ENCODE peak calls at places on chromosomes 16 and 17, in ten cellular contexts. L is ascending aorta, Q is kidney epithelial cell, T is HFFc6, X is WTC11, H is AG10803, J is progenitor cell of endocrine pancreas, I is fibroblast of the aortic adventitia, Z is bronchial epithelial cell, N is GM23338. E is an unnamed sample.

GRCh38 chr16:46971271-46971670 is 2.2 kb downstream of the DNAJA2 start:
- DNase-seq in L (no peak), Q (no peak), T (no peak), X (no peak), H (no peak), J (no peak), I (no peak), Z (no peak), N (no peak), E (no peak)

GRCh38 chr16:80507538-80507937 is 33.3 kb upstream of the DYNLRB2 start:
- DNase-seq in L (no peak), Q (no peak), T (no peak), X (no peak), H (no peak), J (no peak), I (no peak), Z (no peak), N (no peak), E (no peak)

GRCh38 chr16:5850632-5851175 is 753.1 kb upstream of the EEF2KMT start:
- DNase-seq in L (no peak), Q (no peak), T (no peak), X (no peak), H (no peak), J (no peak), I (no peak), Z (no peak), N (no peak), E (no peak)

GRCh38 chr17:70767102-70767701 is 597.9 kb downstream of the KCNJ2 start:
- DNase-seq in L (no peak), Q (no peak), T (peak), X (no peak), H (peak), J (no peak), I (peak), Z (peak), N (peak), E (peak)

GRCh38 chr16:80547145-80547544 is 6.4 kb downstream of the DYNLRB2 start:
- DNase-seq in L (no peak), Q (no peak), T (no peak), X (no peak), H (no peak), J (no peak), I (no peak), Z (no peak), N (no peak), E (no peak)

GRCh38 chr17:80119271-80119791 is 17.9 kb downstream of the GAA start:
- DNase-seq in L (no peak), Q (no peak), T (no peak), X (no peak), H (no peak), J (no peak), I (no peak), Z (no peak), N (no peak), E (no peak)

GRCh38 chr16:19883296-19883951 is 1.2 kb downstream of the GPRC5B start:
- DNase-seq in L (no peak), Q (no peak), T (no peak), X (peak), H (no peak), J (peak), I (peak), Z (no peak), N (peak), E (no peak)

GRCh38 chr16:11355862-11356261 is 10.6 kb downstream of the RMI2 start:
- DNase-seq in L (no peak), Q (no peak), T (no peak), X (no peak), H (no peak), J (no peak), I (no peak), Z (no peak), N (no peak), E (no peak)

GRCh38 chr16:843771-844170 is 43.2 kb upstream of the GNG13 start:
- DNase-seq in L (no peak), Q (no peak), T (no peak), X (no peak), H (no peak), J (no peak), I (no peak), Z (no peak), N (no peak), E (no peak)

GRCh38 chr16:64590516-64590915 is 531.3 kb downstream of the CDH11 start:
- DNase-seq in L (no peak), Q (no peak), T (peak), X (no peak), H (peak), J (no peak), I (peak), Z (peak), N (no peak), E (no peak)

GRCh38 chr17:76887809-76888208 is 19.6 kb downstream of the MGAT5B start:
- DNase-seq in L (no peak), Q (no peak), T (no peak), X (no peak), H (no peak), J (no peak), I (no peak), Z (no peak), N (peak), E (no peak)

GRCh38 chr17:16304832-16305231 is 48.4 kb downstream of the CENPV start:
- DNase-seq in L (no peak), Q (no peak), T (no peak), X (peak), H (peak), J (no peak), I (peak), Z (peak), N (peak), E (no peak)

GRCh38 chr17:81831957-81832607 is 1.0 kb downstream of the MCRIP1 start:
- DNase-seq in L (peak), Q (no peak), T (peak), X (no peak), H (peak), J (no peak), I (peak), Z (peak), N (no peak), E (no peak)

GRCh38 chr17:62965649-62966425 is at the start of gene TANC2:
- DNase-seq in L (peak), Q (peak), T (peak), X (peak), H (peak), J (peak), I (peak), Z (peak), N (peak), E (peak)

GRCh38 chr17:83193336-83194188 is 114.2 kb downstream of the METRNL start:
- DNase-seq in L (peak), Q (peak), T (no peak), X (peak), H (peak), J (no peak), I (no peak), Z (no peak), N (no peak), E (no peak)

GRCh38 chr17:73208139-73208827 is 15.4 kb downstream of the COG1 start:
- DNase-seq in L (peak), Q (no peak), T (no peak), X (no peak), H (no peak), J (no peak), I (no peak), Z (no peak), N (no peak), E (no peak)

GRCh38 chr16:4850211-4850610 is 2.9 kb downstream of the UBN1 start:
- DNase-seq in L (no peak), Q (no peak), T (no peak), X (no peak), H (peak), J (no peak), I (peak), Z (no peak), N (no peak), E (no peak)

GRCh38 chr17:78532922-78533640 is 44.1 kb downstream of the DNAH17 start:
- DNase-seq in L (no peak), Q (peak), T (no peak), X (no peak), H (peak), J (no peak), I (peak), Z (peak), N (no peak), E (no peak)

GRCh38 chr16:2985893-2986355 is 5.7 kb upstream of the PKMYT1 start:
- DNase-seq in L (no peak), Q (no peak), T (no peak), X (no peak), H (no peak), J (no peak), I (no peak), Z (no peak), N (no peak), E (no peak)

GRCh38 chr16:75942901-75943300 is 216.6 kb upstream of the CPHXL start:
- DNase-seq in L (no peak), Q (no peak), T (no peak), X (no peak), H (no peak), J (no peak), I (no peak), Z (no peak), N (no peak), E (no peak)

GRCh38 chr16:65751622-65752598 is 614.6 kb upstream of the CDH5 start:
- DNase-seq in L (no peak), Q (no peak), T (no peak), X (no peak), H (no peak), J (no peak), I (no peak), Z (no peak), N (no peak), E (no peak)

GRCh38 chr17:3697157-3697515 is 1.2 kb upstream of the P2RX5 start:
- DNase-seq in L (no peak), Q (no peak), T (no peak), X (no peak), H (no peak), J (no peak), I (no peak), Z (no peak), N (no peak), E (no peak)

DNA sequence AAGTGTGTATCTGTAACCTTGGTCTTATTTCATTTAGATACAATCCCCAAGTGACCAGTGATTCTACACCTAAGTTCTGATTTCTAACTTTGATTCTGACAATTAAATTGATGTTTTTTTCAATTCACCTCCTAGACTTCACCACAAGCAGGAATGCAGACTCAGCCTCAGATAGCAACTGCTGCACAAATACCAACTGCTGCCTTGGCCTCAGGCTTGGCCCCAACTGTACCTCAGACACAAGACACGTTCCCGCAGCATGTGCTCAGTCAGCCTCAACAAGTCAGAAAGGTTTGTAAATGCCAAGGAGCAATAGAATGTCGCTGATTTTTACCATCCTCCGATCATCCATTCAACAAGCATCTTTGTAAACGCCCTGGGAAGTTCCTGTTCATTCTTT is 177.7 kb downstream of the MRTFB start:
- DNase-seq in L (no peak), Q (no peak), T (no peak), X (no peak), H (no peak), J (no peak), I (no peak), Z (no peak), N (no peak), E (no peak)
- TF ChIP-seq CTCF in L (no peak), Q (no peak), T (no peak), X (no peak), H (no peak), J (no peak), I (no peak), Z (no peak), N (no peak), E (no peak)

GRCh38 chr16:55294129-55294528 is 29.9 kb upstream of the IRX6 start:
- DNase-seq in L (no peak), Q (no peak), T (no peak), X (no peak), H (no peak), J (no peak), I (no peak), Z (no peak), N (peak), E (no peak)
- TF ChIP-seq CTCF in L (no peak), Q (peak), T (no peak), X (no peak), H (no peak), J (no peak), I (no peak), Z (no peak), N (peak), E (no peak)

GRCh38 chr17:40538019-40538935 is 27.0 kb downstream of the CCR7 start:
- DNase-seq in L (peak), Q (no peak), T (no peak), X (no peak), H (peak), J (no peak), I (no peak), Z (peak), N (no peak), E (no peak)
- TF ChIP-seq CTCF in L (no peak), Q (no peak), T (no peak), X (no peak), H (no peak), J (no peak), I (no peak), Z (no peak), N (no peak), E (no peak)

DNA sequence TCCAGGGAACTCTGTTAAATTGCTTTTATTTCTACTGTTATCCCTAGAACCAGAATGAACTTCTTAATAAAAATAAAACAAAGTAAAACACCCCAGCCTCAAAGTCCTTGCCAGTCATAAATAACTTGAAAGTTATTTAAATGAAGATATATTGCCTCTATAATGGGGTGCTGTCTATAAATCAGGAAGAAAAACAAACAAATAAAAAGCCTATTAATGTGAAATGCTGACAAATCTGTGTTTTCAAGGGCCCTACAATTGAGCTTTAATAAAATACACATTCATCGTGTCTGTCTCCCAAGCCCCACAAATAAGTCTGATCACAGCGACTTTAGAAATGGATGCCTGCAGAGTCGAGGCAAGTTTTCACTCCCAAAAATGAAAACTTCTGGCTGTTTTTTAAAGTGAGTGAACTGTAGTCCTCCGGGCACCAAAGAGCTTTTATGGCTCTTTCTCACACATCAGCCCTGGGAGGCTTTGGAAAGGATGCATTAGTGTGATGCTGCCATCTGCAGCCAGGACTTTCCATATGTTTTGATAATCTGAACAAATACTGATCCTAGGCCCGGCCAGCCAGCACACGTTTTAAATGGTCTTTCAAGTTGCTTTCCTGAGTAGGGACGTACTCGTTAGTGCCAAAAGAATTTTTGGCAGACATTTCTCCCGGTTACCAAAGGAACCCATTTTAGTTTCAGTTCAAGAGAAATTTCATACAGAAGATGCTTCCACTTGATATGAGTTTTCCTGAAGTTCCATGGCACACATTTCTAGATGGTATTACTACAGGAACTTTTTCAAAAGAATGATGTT is 16.3 kb downstream of the NACA2 start:
- DNase-seq in L (no peak), Q (no peak), T (peak), X (peak), H (peak), J (no peak), I (peak), Z (peak), N (peak), E (no peak)
- TF ChIP-seq CTCF in L (peak), Q (peak), T (peak), X (no peak), H (peak), J (peak), I (peak), Z (peak), N (peak), E (no peak)

DNA sequence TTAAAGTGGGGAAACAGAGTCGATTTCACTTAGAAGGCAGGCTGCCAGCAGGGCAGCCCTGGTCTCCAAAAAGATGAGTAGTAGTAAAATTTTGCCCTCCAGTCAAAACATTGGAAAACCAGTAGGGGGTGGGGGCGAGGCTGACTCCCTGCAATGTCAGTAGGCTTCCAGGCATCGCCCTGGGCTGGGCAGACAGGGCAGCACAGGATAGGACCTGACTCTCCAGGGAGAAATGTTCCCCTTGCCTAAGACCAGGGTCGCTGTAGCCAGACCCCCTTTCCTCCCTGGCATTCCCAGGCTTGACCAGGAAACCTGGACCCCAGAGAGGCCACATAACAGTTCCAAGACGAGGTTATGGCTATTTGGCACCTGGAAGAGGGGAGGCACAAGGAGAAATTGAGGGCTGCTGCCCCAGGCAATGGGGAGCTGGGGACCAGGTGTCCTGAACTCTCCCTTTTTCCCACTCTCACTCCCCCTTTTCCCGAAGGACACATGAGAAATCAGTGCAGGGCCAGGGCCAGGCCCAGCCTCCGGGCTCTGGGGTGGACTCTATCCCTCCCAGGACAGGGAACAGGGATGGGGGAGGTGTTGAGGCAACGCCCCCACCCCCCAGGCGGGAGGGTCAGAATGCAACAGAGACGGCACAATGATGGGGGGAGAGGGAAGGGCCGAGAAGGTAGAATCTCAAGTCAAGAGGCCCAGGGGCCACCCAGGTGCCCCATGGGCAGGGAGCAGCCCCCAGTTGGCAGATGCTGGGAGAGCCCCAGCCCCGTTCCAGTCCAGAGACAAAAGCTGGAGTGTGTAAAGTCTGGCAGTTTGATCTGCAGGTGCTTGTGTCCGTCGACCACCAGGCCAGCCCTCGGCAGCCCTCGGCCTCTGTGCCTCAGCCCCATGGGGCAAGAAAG is 4.5 kb upstream of the SAMD14 start:
- DNase-seq in L (no peak), Q (no peak), T (peak), X (no peak), H (no peak), J (no peak), I (no peak), Z (no peak), N (no peak), E (no peak)
- TF ChIP-seq CTCF in L (peak), Q (no peak), T (peak), X (no peak), H (peak), J (no peak), I (no peak), Z (no peak), N (no peak), E (no peak)

E was measured in GM20000.